ENCODE peak calls at places on chromosomes 5 and 9, in ten cellular contexts. C is endothelial cell, X is fibroblast of mammary gland, K is bronchial epithelial cell, Q is AG08396, O is Ammon's horn, Y is DMS 273 treated with DMSO at 0.1 percent for 48 hours, S is T-cell, E is GOT3, L is HEK293T. F is an unnamed sample.
A peak's percentile ranks its signal among the peaks of the same experiment; 100 is the strongest.

GRCh38 chr9:125889122-125889523 is 141.9 kb downstream of the PBX3 start:
- DNase-seq in S (no peak), Y (no peak), L (no peak), K (no peak), O (peak; percentile 56), Q (peak; percentile 16), E (no peak), X (peak; percentile 21), C (peak; percentile 11), F (no peak)

GRCh38 chr5:3615829-3616228 is 20.2 kb downstream of the IRX1 start:
- DNase-seq in K (no peak), O (no peak), Q (no peak), X (no peak), S (no peak), Y (no peak), C (no peak), L (no peak), E (no peak), F (no peak)

GRCh38 chr9:3342159-3342777 is 183.5 kb downstream of the RFX3 start:
- DNase-seq in Y (no peak), E (no peak), O (no peak), K (peak; percentile 46), S (no peak), L (no peak), Q (no peak), C (no peak), X (peak; percentile 78), F (no peak)

GRCh38 chr9:134486127-134486995 is 155.2 kb upstream of the COL5A1 start:
- DNase-seq in L (no peak), Q (no peak), Y (no peak), X (no peak), K (no peak), E (no peak), C (no peak), O (no peak), S (peak; percentile 1), F (no peak)

GRCh38 chr5:179313849-179314521 is 31.3 kb downstream of the ADAMTS2 start:
- DNase-seq in C (no peak), L (no peak), Y (peak; percentile 58), E (peak; percentile 39), O (peak; percentile 77), Q (peak; percentile 91), S (no peak), X (peak; percentile 96), K (no peak), F (peak; percentile 69)

GRCh38 chr9:126146254-126147145 is 180.1 kb upstream of the MVB12B start:
- DNase-seq in S (no peak), C (peak; percentile 48), Y (no peak), Q (no peak), L (peak; percentile 62), X (no peak), E (no peak), O (no peak), K (peak; percentile 14), F (no peak)

GRCh38 chr5:169650701-169651331 is 13.7 kb downstream of the DOCK2 start:
- DNase-seq in O (no peak), X (peak; percentile 72), Y (no peak), K (peak; percentile 64), E (no peak), Q (peak; percentile 37), S (no peak), L (no peak), C (no peak), F (no peak)

GRCh38 chr5:150660108-150660831 is 781 bp upstream of the MYOZ3 start:
- DNase-seq in C (no peak), E (no peak), O (peak; percentile 1), Q (no peak), S (no peak), K (no peak), X (no peak), L (no peak), Y (no peak), F (no peak)

GRCh38 chr5:67292201-67292940 is 95.8 kb upstream of the CD180 start:
- DNase-seq in L (no peak), X (no peak), Y (no peak), Q (no peak), K (no peak), C (no peak), E (no peak), S (no peak), O (no peak), F (no peak)

GRCh38 chr9:2506310-2506709 is 115.3 kb upstream of the VLDLR start:
- DNase-seq in C (no peak), Y (no peak), Q (no peak), L (no peak), S (no peak), K (no peak), O (no peak), E (no peak), X (no peak), F (no peak)